ENCODE peak calls at places on chromosome 18, in four cellular contexts. U, W, R and C are unnamed samples.

GRCh38 chr18:75045249-75045648 is 163.7 kb downstream of the PTGR3 start:
- DNase-seq in R (no peak), W (no peak), U (no peak), C (no peak)

GRCh38 chr18:12765127-12765526 is 62.3 kb downstream of the PSMG2 start:
- DNase-seq in R (no peak), U (no peak), W (no peak), C (no peak)

GRCh38 chr18:8424917-8425725 is 184.1 kb upstream of the RAB12 start:
- DNase-seq in U (peak), W (peak), R (no peak), C (no peak)

GRCh38 chr18:23068692-23069305 is 66.5 kb upstream of the CABLES1 start:
- DNase-seq in U (no peak), W (peak), R (no peak), C (no peak)

GRCh38 chr18:7904529-7904928 is 337.4 kb downstream of the PTPRM start:
- DNase-seq in R (no peak), W (no peak), U (peak), C (no peak)

GRCh38 chr18:6557470-6558245 is 142.9 kb upstream of the L3MBTL4 start:
- DNase-seq in R (peak), W (no peak), U (no peak), C (no peak)

GRCh38 chr18:31942999-31943894 is at the start of gene TRAPPC8:
- DNase-seq in W (peak), R (peak), U (peak), C (peak)

GRCh38 chr18:7623681-7624080 is 56.6 kb downstream of the PTPRM start:
- DNase-seq in R (no peak), U (no peak), W (no peak), C (no peak)

GRCh38 chr18:10971717-10972116 is 177.7 kb downstream of the PIEZO2 start:
- DNase-seq in W (no peak), R (no peak), U (no peak), C (no peak)

GRCh38 chr18:63882333-63883141 is 5.0 kb upstream of the SERPINB2 start:
- DNase-seq in U (peak), W (peak), R (peak), C (no peak)

GRCh38 chr18:23778828-23779227 is 89.6 kb downstream of the LAMA3 start:
- DNase-seq in U (no peak), W (no peak), R (no peak), C (no peak)

GRCh38 chr18:60549338-60549960 is 176.9 kb upstream of the MC4R start:
- DNase-seq in R (peak), W (peak), U (peak), C (peak)

GRCh38 chr18:59744271-59744721 is 47.1 kb upstream of the CCBE1 start:
- DNase-seq in R (no peak), W (no peak), U (peak), C (no peak)

GRCh38 chr18:33195795-33196194 is 244.7 kb downstream of the CCDC178 start:
- DNase-seq in U (no peak), W (no peak), R (no peak), C (no peak)

GRCh38 chr18:48410095-48410920 is 1.1 kb upstream of the ZBTB7C start:
- DNase-seq in W (peak), U (peak), R (peak), C (peak)

GRCh38 chr18:5066380-5066977 is 130.6 kb downstream of the AKAIN1 start:
- DNase-seq in U (no peak), R (peak), W (no peak), C (peak)

GRCh38 chr18:27030403-27030802 is 154.7 kb downstream of the CHST9 start:
- DNase-seq in R (no peak), W (peak), U (no peak), C (no peak)

GRCh38 chr18:71673498-71673897 is 870.6 kb downstream of the CBLN2 start:
- DNase-seq in W (no peak), R (no peak), U (no peak), C (no peak)

GRCh38 chr18:55247032-55247431 is 287.8 kb upstream of the CCDC68 start:
- DNase-seq in W (no peak), U (no peak), R (no peak), C (no peak)

GRCh38 chr18:13548944-13549878 is 177.1 kb downstream of the FAM210A start:
- DNase-seq in R (no peak), U (no peak), W (no peak), C (no peak)

GRCh38 chr18:45658756-45659155 is 43.5 kb downstream of the SLC14A2 start:
- DNase-seq in U (peak), W (no peak), R (no peak), C (no peak)

GRCh38 chr18:46324556-46324955 is 220.4 kb downstream of the HAUS1 start:
- DNase-seq in W (peak), R (peak), U (peak), C (no peak)

GRCh38 chr18:61572871-61573270 is 239.6 kb downstream of the CDH20 start:
- DNase-seq in R (no peak), U (no peak), W (no peak), C (no peak)

GRCh38 chr18:45291616-45292612 is 323.4 kb upstream of the SLC14A2 start:
- DNase-seq in U (peak), R (peak), W (peak), C (no peak)

GRCh38 chr18:63339920-63340484 is 20.4 kb upstream of the BCL2 start:
- DNase-seq in R (peak), W (peak), U (no peak), C (peak)

GRCh38 chr18:45481846-45482245 is 133.4 kb upstream of the SLC14A2 start:
- DNase-seq in W (no peak), R (no peak), U (no peak), C (no peak)

GRCh38 chr18:24322594-24323136 is 75.0 kb downstream of the OSBPL1A start:
- DNase-seq in R (no peak), W (no peak), U (no peak), C (no peak)

GRCh38 chr18:13216732-13217465 is 1.7 kb upstream of the LDLRAD4 start:
- DNase-seq in U (no peak), W (peak), R (peak), C (peak)

GRCh38 chr18:75203456-75204261 is 5.3 kb downstream of the PTGR3 start:
- DNase-seq in U (no peak), R (peak), W (no peak), C (no peak)

GRCh38 chr18:13292736-13293135 is 74.2 kb downstream of the LDLRAD4 start:
- DNase-seq in R (no peak), U (no peak), W (no peak), C (no peak)

GRCh38 chr18:51137891-51138290 is 59.6 kb downstream of the MEX3C start:
- DNase-seq in U (no peak), W (no peak), R (no peak), C (no peak)

GRCh38 chr18:42745931-42746330 is 369.6 kb downstream of the RIT2 start:
- DNase-seq in R (no peak), W (no peak), U (no peak), C (no peak)

GRCh38 chr18:54112356-54112755 is 112.1 kb downstream of the MBD2 start:
- DNase-seq in W (no peak), R (no peak), U (no peak), C (no peak)

GRCh38 chr18:42310956-42311355 is 355.9 kb downstream of the PIK3C3 start:
- DNase-seq in W (peak), U (peak), R (no peak), C (no peak)

GRCh38 chr18:59701272-59701671 is 4.0 kb upstream of the CCBE1 start:
- DNase-seq in R (no peak), U (no peak), W (no peak), C (no peak)

GRCh38 chr18:38940863-38941531 is 1375.4 kb upstream of the CELF4 start:
- DNase-seq in W (peak), U (peak), R (peak), C (no peak)

DNA sequence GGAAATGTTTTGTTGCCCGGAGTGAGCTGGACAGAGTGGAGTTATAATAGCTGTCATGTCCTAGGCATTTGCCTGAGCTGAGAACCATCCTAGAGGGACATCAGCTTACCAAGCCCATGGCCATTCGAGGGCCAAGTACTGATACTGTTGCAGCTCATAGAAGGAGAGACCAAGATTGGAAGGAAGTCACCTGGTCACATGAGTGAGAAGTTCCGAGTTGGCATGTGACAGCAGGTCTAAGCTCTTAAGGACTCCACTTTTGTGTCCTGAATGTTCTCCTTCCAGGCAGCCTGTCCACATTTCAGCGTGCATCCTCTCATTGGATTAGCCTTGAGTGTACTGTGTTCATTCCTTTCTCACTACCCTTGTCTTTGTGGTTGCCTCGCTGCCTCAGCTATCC is 4.4 kb downstream of the FHOD3 start:
- DNase-seq in R (no peak), W (no peak), U (no peak), C (peak)
- H3K27ac ChIP-seq in R (no peak), W (no peak), U (no peak), C (peak)

GRCh38 chr18:2551425-2551824 is 19.9 kb downstream of the METTL4 start:
- DNase-seq in W (no peak), U (no peak), R (no peak), C (no peak)
- TF ChIP-seq CTCF in W (no peak), U (no peak), R (no peak), C (no peak)

DNA sequence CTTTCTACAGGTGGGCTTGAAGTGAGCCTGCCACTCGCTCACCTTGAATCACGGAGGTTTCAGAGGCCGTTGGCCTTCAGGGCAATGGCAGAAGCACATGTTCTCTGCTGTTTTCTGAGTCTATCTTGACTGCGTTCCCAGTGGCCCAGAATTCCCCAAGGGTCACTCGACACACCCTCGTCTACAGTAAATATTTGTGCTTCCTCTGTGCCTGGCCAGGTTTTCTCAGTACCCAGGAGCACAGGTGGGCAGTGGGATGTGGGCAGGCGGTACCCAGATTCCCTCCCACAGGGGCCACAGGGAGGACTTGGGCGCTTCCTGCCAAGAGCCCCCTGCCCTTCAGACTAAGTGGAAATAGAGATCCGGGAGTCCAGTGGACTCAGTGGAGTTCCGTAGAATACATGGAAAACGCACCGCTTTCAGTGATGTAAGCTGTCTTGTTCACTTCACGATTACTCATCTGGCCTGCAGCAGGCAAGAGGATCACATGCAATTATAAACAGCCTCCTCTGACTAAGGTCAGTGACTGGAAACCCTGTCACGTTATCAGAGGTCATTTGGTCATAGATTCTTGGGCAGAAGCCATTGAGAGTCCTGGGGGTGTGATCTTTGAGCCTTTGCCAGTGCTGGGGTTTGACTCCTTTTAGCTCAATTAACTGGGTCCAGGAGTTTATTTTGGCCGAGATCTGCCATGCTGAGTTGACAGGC is 179.8 kb downstream of the NEDD4L start:
- DNase-seq in W (no peak), R (peak), U (peak), C (no peak)
- H3K4me3 ChIP-seq in W (no peak), R (peak), U (peak), C (no peak)

GRCh38 chr18:56627991-56628390 is 10.4 kb downstream of the TXNL1 start:
- DNase-seq in W (peak), U (no peak), R (no peak), C (no peak)
- H3K27ac ChIP-seq in W (peak), U (no peak), R (no peak), C (no peak)

DNA sequence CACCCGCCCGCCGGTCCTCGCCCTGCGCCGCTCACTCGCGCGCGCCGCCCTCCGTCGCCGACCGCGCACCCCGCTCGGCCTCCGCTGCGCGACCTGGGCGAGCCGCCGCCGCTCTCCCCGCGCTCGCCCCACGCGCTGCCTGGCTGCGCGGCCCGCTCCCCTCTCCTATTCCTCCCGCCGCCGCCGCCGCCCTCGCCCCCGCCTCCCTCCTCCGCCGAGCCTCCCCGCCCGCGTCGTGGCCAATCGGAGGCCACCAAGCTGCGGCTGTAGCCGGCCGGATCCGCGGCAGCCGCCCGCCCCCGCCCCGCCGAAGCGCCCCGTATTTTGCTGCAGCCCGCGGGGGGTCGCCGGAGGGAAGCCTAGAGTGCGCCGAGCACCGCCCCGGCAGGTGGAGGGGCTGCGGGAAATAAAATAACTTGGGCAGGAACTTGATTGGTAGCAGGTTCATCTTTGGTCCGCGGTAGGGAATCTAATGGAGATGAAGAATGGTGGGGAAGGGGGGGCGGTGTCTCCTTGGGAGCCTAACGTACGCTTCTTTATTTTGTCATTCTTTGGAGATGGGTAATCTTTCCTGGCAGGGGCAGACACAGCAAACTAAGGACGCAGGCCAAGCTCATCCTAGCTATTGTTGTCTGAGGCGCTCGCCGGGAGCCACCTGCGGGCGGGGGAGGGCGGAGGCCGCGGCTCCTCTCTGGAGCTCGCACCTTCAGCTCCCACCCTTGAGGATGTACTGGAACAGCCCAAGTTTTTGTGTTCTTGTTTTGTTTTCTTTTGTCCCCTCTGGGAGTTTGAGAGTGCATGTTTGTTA is 1.1 kb upstream of the CDH2 start:
- DNase-seq in U (peak), W (peak), R (peak), C (peak)
- TF ChIP-seq CTCF in U (peak), W (no peak), R (no peak), C (peak)

GRCh38 chr18:79460445-79461300 is 64.9 kb downstream of the NFATC1 start:
- DNase-seq in U (no peak), W (no peak), R (no peak), C (no peak)
- H3K4me3 ChIP-seq in U (no peak), W (no peak), R (no peak), C (no peak)

GRCh38 chr18:3140342-3140741 is 79.4 kb downstream of the MYOM1 start:
- DNase-seq in R (no peak), U (no peak), W (no peak), C (no peak)

GRCh38 chr18:3135536-3135935 is 84.2 kb downstream of the MYOM1 start:
- DNase-seq in R (no peak), U (no peak), W (no peak), C (no peak)

GRCh38 chr18:3139406-3139805 is 80.4 kb downstream of the MYOM1 start:
- DNase-seq in W (no peak), R (no peak), U (no peak), C (no peak)

GRCh38 chr18:3138274-3138975 is 81.3 kb downstream of the MYOM1 start:
- DNase-seq in R (no peak), U (no peak), W (no peak), C (no peak)

GRCh38 chr18:3140986-3141639 is 78.7 kb downstream of the MYOM1 start:
- DNase-seq in W (no peak), U (no peak), R (no peak), C (no peak)
- H3K27ac ChIP-seq in W (no peak), U (no peak), R (no peak), C (no peak)

DNA sequence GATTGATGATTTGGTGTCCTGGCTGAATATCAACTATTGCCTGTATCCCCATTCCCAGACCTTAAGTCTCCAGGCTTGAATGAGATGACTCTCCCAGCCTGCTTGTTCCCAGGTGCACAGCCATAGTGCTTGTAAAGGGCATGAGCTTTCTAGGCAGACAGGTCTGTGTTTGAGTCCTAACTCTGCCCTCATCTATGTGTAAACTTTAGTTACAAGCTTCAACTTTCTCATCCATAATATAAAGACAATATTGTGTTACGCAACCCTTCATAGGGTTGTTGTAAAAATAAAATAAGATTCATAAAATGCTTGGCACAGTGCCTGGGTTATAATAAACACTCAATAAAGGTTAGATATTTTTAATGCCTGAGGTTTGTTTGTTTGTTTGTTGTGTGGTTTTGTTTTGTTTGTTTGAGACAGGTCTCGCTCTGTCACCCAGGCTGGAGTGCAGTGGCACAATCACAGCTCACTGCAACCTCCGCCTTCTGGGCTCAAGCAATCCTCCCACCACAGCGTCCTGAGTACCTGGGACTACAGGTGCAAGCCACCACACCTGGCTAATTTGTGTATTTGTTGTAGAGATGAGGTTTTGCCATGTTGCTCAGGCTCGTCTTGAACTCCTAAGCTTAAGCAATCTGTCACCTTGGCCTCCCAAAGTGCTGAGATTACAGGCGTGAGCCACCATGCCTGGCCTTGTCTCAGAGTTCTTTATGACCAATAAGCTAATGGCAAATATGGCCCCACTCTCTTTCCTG is 89.4 kb upstream of the MAPRE2 start:
- DNase-seq in W (no peak), R (no peak), U (no peak), C (no peak)
- TF ChIP-seq CTCF in W (no peak), R (no peak), U (no peak), C (no peak)